ENCODE peak calls at places on chromosomes 1 and 21, in seven cellular contexts. C is fibroblast of mammary gland, K is cardiac muscle cell, F is bronchial epithelial cell, N is heart right ventricle, Q is coronary artery, R is kidney. H is an unnamed sample.

GRCh38 chr1:21668232-21669032 is 725 bp downstream of the RAP1GAP start:
- DNase-seq in C (no peak), K (no peak), F (no peak), N (no peak), Q (no peak), R (no peak), H (no peak)

GRCh38 chr1:23719162-23719820 is 24.0 kb upstream of the ELOA start:
- DNase-seq in C (peak; percentile 79), K (no peak), F (no peak), N (no peak), Q (no peak), R (no peak), H (no peak)

GRCh38 chr1:174964261-174964984 is 35.3 kb upstream of the CACYBP start:
- DNase-seq in C (peak; percentile 32), K (no peak), F (peak; percentile 99), N (no peak), Q (no peak), R (no peak), H (no peak)

GRCh38 chr21:25292396-25292795 is 314.9 kb downstream of the MRPL39 start:
- DNase-seq in C (no peak), K (no peak), F (no peak), N (no peak), Q (no peak), R (no peak), H (no peak)

GRCh38 chr1:29645586-29645985 is 409.3 kb downstream of the PTPRU start:
- DNase-seq in C (no peak), K (no peak), F (no peak), N (no peak), Q (no peak), R (no peak), H (no peak)

GRCh38 chr1:10910490-10911273 is 101.8 kb upstream of the TARDBP start:
- DNase-seq in C (no peak), K (no peak), F (no peak), N (no peak), Q (no peak), R (peak; percentile 22), H (no peak)

GRCh38 chr1:16183765-16184556 is 28.1 kb upstream of the EPHA2 start:
- DNase-seq in C (no peak), K (no peak), F (peak; percentile 64), N (no peak), Q (no peak), R (peak; percentile 69), H (no peak)

GRCh38 chr1:210647406-210648333 is 319.0 kb downstream of the HHAT start:
- DNase-seq in C (peak; percentile 43), K (no peak), F (no peak), N (no peak), Q (no peak), R (no peak), H (no peak)

GRCh38 chr1:79293611-79294010 is 287.1 kb upstream of the ADGRL4 start:
- DNase-seq in C (peak; percentile 91), K (no peak), F (peak; percentile 87), N (no peak), Q (no peak), R (no peak), H (no peak)

GRCh38 chr21:33123396-33124120 is 53.6 kb downstream of the OLIG1 start:
- DNase-seq in C (no peak), K (no peak), F (peak; percentile 19), N (no peak), Q (no peak), R (no peak), H (no peak)

GRCh38 chr1:1542766-1543705 is 2.6 kb upstream of the TMEM240 start:
- DNase-seq in C (no peak), K (no peak), F (no peak), N (no peak), Q (no peak), R (no peak), H (no peak)

GRCh38 chr1:32761253-32761877 is 55.8 kb downstream of the YARS1 start:
- DNase-seq in C (peak; percentile 73), K (no peak), F (peak; percentile 99), N (no peak), Q (no peak), R (peak; percentile 80), H (no peak)

GRCh38 chr1:227787513-227788278 is 27.8 kb upstream of the PRSS38 start:
- DNase-seq in C (peak; percentile 92), K (peak; percentile 95), F (peak; percentile 85), N (peak; percentile 92), Q (peak; percentile 94), R (peak; percentile 98), H (peak; percentile 76)

GRCh38 chr1:9086060-9086459 is 16.6 kb upstream of the SLC2A5 start:
- DNase-seq in C (no peak), K (no peak), F (peak; percentile 33), N (no peak), Q (no peak), R (no peak), H (no peak)

GRCh38 chr1:111219466-111220286 is 7.8 kb upstream of the CHI3L2 start:
- DNase-seq in C (no peak), K (peak; percentile 75), F (no peak), N (no peak), Q (no peak), R (no peak), H (peak; percentile 48)

GRCh38 chr1:27521336-27522147 is 31.6 kb upstream of the WASF2 start:
- DNase-seq in C (no peak), K (no peak), F (no peak), N (peak; percentile 65), Q (no peak), R (peak; percentile 78), H (peak; percentile 73)

GRCh38 chr1:108719654-108720435 is 7.1 kb downstream of the FNDC7 start:
- DNase-seq in C (peak; percentile 93), K (no peak), F (peak; percentile 87), N (no peak), Q (no peak), R (no peak), H (no peak)

GRCh38 chr1:51236548-51237312 is 657 bp downstream of the RNF11 start:
- DNase-seq in C (peak; percentile 37), K (peak; percentile 28), F (peak; percentile 61), N (no peak), Q (peak; percentile 79), R (peak; percentile 87), H (peak; percentile 42)

GRCh38 chr1:38152351-38153082 is 105.9 kb upstream of the POU3F1 start:
- DNase-seq in C (peak; percentile 4), K (no peak), F (peak; percentile 54), N (no peak), Q (no peak), R (no peak), H (no peak)

GRCh38 chr1:60903591-60903990 is 178.8 kb upstream of the NFIA start:
- DNase-seq in C (peak; percentile 36), K (no peak), F (no peak), N (peak; percentile 67), Q (no peak), R (peak; percentile 64), H (peak; percentile 72)

GRCh38 chr1:58084266-58084665 is 462.3 kb downstream of the OMA1 start:
- DNase-seq in C (no peak), K (no peak), F (peak; percentile 24), N (no peak), Q (no peak), R (no peak), H (no peak)

DNA sequence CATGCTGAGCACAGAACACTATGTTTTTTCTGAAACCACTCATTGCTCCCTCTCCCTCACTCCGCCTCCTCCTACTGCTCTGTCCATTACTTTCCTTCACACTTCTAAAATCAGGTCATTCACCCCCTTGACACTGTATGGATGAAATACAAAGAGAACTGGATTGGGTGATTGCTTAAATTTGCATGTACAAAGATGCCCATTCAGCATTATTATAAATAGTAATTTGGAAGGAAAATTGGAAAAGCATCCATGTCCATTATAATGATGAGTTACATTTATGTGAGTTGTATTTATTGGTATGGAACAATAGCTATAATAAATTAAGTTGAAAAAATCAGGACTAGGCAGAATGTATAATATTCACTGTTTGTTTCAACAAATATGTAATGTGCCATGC is 83.7 kb downstream of the PLD5 start:
- DNase-seq in C (no peak), K (no peak), F (no peak), N (no peak), Q (no peak), R (no peak), H (no peak)
- H3K4me3 ChIP-seq in C (no peak overlapping the region), K (no peak overlapping the region), F (no peak overlapping the region), N (no peak overlapping the region), Q (no peak overlapping the region), R (no peak overlapping the region), H (no peak overlapping the region)

GRCh38 chr1:211829343-211830054 is 1.1 kb downstream of the LPGAT1 start:
- DNase-seq in C (no peak), K (peak; percentile 74), F (peak; percentile 23), N (peak; percentile 33), Q (no peak), R (no peak), H (peak; percentile 39)
- TF ChIP-seq CTCF in C (no peak), K (peak; percentile 4), F (no peak), N (no peak), Q (no peak), R (no peak), H (peak; percentile 15)

DNA sequence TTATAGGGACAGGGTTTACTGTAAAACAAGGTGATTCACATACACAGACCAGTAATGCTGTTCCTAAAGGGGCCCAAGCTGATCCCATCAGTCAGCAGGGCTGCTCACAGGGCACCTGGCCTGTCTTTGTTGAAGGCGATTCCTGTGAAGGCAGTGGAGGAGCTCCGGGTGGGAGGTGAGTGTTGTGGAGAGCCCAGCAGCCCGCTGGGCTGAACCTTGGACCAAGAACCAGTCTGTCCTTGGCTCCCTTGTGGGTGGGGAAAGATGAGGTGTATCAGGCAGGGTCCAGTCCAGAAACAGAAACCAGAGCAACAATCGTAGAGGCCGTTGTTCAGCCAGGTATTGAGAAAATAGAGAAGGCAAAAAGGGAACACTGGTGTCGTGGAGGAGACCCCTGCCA is 12.5 kb downstream of the PDXK start:
- DNase-seq in C (no peak), K (no peak), F (no peak), N (no peak), Q (no peak), R (no peak), H (no peak)
- H3K4me3 ChIP-seq in C (no peak overlapping the region), K (no peak overlapping the region), F (no peak overlapping the region), N (no peak overlapping the region), Q (no peak overlapping the region), R (peak overlapping the region; percentile 10), H (peak overlapping the region; percentile 26)

DNA sequence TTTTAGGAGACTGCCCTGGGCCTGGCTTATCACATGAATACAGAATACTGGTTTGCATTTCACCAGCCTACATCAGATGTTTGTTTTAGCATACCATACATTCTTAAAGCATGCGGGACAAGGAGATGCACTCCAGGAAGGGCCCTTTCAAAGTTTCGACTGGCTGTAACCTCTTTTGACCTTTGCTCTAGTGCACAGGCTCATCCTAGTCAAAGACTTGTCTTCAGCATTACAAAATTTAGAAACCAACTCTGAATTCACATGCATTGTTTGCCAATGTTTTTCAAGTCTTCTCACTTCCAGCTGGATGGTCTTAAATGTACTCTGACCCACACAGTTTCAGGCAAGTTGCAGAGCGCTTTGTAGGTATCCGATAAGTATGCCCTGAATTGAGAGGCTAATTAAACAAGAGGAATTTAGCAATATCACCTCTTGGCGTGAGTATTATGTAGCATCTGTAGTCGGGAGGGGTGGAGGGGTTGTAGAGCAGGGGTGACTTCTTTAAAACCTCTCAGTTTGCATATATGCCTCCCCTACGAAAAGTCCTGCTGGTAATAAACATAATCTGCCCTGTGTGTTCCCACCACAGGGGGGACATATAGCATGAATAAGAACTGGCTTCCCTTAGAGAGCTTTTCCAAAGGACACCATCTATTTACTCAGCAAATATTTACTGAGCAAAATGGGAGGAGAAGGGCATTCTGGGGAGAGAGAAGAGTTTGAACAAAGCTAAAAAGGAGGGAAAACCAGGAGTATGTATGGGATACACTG is 24.4 kb upstream of the AHCYL1 start:
- DNase-seq in C (peak; percentile 79), K (peak; percentile 62), F (peak; percentile 50), N (no peak), Q (no peak), R (no peak), H (no peak)
- TF ChIP-seq CTCF in C (peak; percentile 22), K (no peak), F (no peak), N (no peak), Q (no peak), R (no peak), H (no peak)